ENCODE peak calls at places on chromosomes 1 and 21, in four cellular contexts. O is Peyer's patch; Y is RWPE1; H is effector memory CD4-positive, alpha-beta T cell. G is an unnamed sample.

GRCh38 chr21:26405071-26405470 is 168.0 kb downstream of the CYYR1 start:
- DNase-seq in O (no peak), Y (no peak), H (no peak), G (no peak)

GRCh38 chr1:235369802-235370201 is 2.6 kb downstream of the TBCE start:
- DNase-seq in O (no peak), Y (no peak), H (no peak), G (no peak)

GRCh38 chr1:192810253-192810880 is 1.5 kb downstream of the RGS2 start:
- DNase-seq in O (no peak), Y (no peak), H (no peak), G (no peak)

GRCh38 chr1:80656011-80656627 is 1144.6 kb upstream of the ADGRL2 start:
- DNase-seq in O (no peak), Y (peak; percentile 3), H (no peak), G (no peak)

GRCh38 chr1:162498442-162498785 is 796 bp downstream of the UHMK1 start:
- DNase-seq in O (no peak), Y (no peak), H (no peak), G (no peak)

GRCh38 chr1:154796303-154796892 is 73.7 kb downstream of the KCNN3 start:
- DNase-seq in O (no peak), Y (no peak), H (no peak), G (no peak)

GRCh38 chr1:58162952-58163550 is 383.5 kb downstream of the OMA1 start:
- DNase-seq in O (no peak), Y (peak; percentile 28), H (no peak), G (peak; percentile 18)

GRCh38 chr1:33133478-33134105 is 48.3 kb downstream of the TRIM62 start:
- DNase-seq in O (no peak), Y (no peak), H (no peak), G (no peak)

GRCh38 chr1:33971018-33971710 is 107.3 kb downstream of the HMGB4 start:
- DNase-seq in O (no peak), Y (no peak), H (no peak), G (no peak)

GRCh38 chr1:233215135-233215722 is 80.3 kb downstream of the PCNX2 start:
- DNase-seq in O (no peak), Y (no peak), H (no peak), G (no peak)

GRCh38 chr21:28675265-28676041 is 317.2 kb downstream of the LTN1 start:
- DNase-seq in O (no peak), Y (peak; percentile 24), H (no peak), G (no peak)

GRCh38 chr1:195054217-195054687 is 1554.0 kb downstream of the KCNT2 start:
- DNase-seq in O (no peak), Y (no peak), H (no peak), G (no peak)

GRCh38 chr1:158414651-158415345 is 11.2 kb downstream of the OR10K2 start:
- DNase-seq in O (no peak), Y (no peak), H (no peak), G (no peak)

GRCh38 chr21:42486120-42486519 is 9.9 kb downstream of the RSPH1 start:
- DNase-seq in O (no peak), Y (no peak), H (no peak), G (no peak)

GRCh38 chr1:155932487-155932886 is 1.7 kb downstream of the KHDC4 start:
- DNase-seq in O (no peak), Y (no peak), H (no peak), G (no peak)

GRCh38 chr1:243316366-243316989 is 60.6 kb downstream of the SDCCAG8 start:
- DNase-seq in O (no peak), Y (no peak), H (no peak), G (peak; percentile 76)

GRCh38 chr1:111148376-111148881 is 8.4 kb downstream of the CEPT1 start:
- DNase-seq in O (no peak), Y (no peak), H (no peak), G (no peak)

GRCh38 chr1:164830628-164831027 is 271.6 kb downstream of the PBX1 start:
- DNase-seq in O (no peak), Y (no peak), H (no peak), G (no peak)

GRCh38 chr1:41917835-41918449 is 780 bp downstream of the HIVEP3 start:
- DNase-seq in O (peak; percentile 58), Y (peak; percentile 32), H (no peak), G (no peak)

GRCh38 chr1:145962157-145963102 is 1.9 kb downstream of the ANKRD34A start:
- DNase-seq in O (peak; percentile 67), Y (peak; percentile 52), H (no peak), G (peak; percentile 57)

GRCh38 chr1:54260810-54261209 is 60.8 kb downstream of the MRPL37 start:
- DNase-seq in O (no peak), Y (no peak), H (no peak), G (peak; percentile 46)

GRCh38 chr1:21818661-21819060 is 6.6 kb downstream of the LDLRAD2 start:
- DNase-seq in O (peak; percentile 78), Y (peak; percentile 88), H (no peak), G (no peak)

GRCh38 chr1:184771190-184771691 is 16.6 kb upstream of the EDEM3 start:
- DNase-seq in O (no peak), Y (no peak), H (no peak), G (no peak)

GRCh38 chr1:184028854-184029623 is 8.5 kb downstream of the COLGALT2 start:
- DNase-seq in O (no peak), Y (no peak), H (no peak), G (peak; percentile 42)

GRCh38 chr1:39110882-39111281 is 84.7 kb downstream of the NDUFS5 start:
- DNase-seq in O (no peak), Y (peak; percentile 72), H (no peak), G (no peak)

GRCh38 chr1:199157494-199157893 is 518.7 kb downstream of the PTPRC start:
- DNase-seq in O (no peak), Y (peak; percentile 36), H (no peak), G (no peak)

GRCh38 chr1:35555212-35555584 is 2.0 kb downstream of the KIAA0319L start:
- DNase-seq in O (no peak), Y (no peak), H (no peak), G (no peak)

GRCh38 chr1:19644761-19645543 is 841 bp downstream of the NBL1 start:
- DNase-seq in O (peak; percentile 73), Y (peak; percentile 47), H (no peak), G (no peak)
- H3K27ac ChIP-seq in O (peak overlapping the region; percentile 97), Y (peak overlapping the region; percentile 93), H (peak overlapping the region; percentile 35), G (no peak overlapping the region)

GRCh38 chr1:11691302-11691914 is at the start of gene DRAXIN:
- DNase-seq in O (no peak), Y (no peak), H (no peak), G (no peak)

GRCh38 chr1:11691928-11692711 is 610 bp downstream of the DRAXIN start:
- DNase-seq in O (no peak), Y (no peak), H (no peak), G (no peak)

GRCh38 chr1:11692899-11693590 is 1.5 kb downstream of the DRAXIN start:
- DNase-seq in O (no peak), Y (peak; percentile 91), H (peak; percentile 33), G (no peak)

GRCh38 chr1:11690132-11690668 is 1.3 kb upstream of the DRAXIN start:
- DNase-seq in O (no peak), Y (no peak), H (no peak), G (no peak)

GRCh38 chr1:11690669-11691301 is 725 bp upstream of the DRAXIN start:
- DNase-seq in O (no peak), Y (no peak), H (no peak), G (no peak)
- H3K27ac ChIP-seq in O (no peak overlapping the region), Y (no peak overlapping the region), H (no peak overlapping the region), G (no peak overlapping the region)

DNA sequence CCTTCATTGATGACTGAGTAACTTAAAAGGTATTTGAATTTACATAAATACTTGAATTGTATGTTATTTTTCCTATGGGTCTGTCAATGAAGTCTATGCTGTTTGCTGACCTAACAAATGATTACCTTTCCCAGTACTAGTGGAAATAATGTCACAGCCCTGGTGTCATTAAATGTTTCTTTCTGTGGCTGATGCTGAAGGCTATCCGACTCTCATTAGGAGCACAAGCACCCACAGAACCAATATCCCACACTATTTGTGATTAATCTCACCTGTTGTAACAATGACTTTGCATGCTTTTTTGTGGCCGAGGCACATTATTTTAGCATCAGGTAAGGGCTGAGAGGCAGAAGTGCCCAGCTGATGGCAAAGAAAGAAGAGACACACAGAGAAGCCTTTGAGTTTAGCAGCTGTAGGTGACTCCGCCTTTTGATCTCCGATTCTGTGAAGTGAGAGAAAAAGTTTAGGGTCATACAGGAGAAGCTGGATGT is 25.8 kb upstream of the TRIM45 start:
- DNase-seq in O (no peak), Y (no peak), H (no peak), G (no peak)
- H3K27ac ChIP-seq in O (no peak overlapping the region), Y (no peak overlapping the region), H (no peak overlapping the region), G (no peak overlapping the region)

DNA sequence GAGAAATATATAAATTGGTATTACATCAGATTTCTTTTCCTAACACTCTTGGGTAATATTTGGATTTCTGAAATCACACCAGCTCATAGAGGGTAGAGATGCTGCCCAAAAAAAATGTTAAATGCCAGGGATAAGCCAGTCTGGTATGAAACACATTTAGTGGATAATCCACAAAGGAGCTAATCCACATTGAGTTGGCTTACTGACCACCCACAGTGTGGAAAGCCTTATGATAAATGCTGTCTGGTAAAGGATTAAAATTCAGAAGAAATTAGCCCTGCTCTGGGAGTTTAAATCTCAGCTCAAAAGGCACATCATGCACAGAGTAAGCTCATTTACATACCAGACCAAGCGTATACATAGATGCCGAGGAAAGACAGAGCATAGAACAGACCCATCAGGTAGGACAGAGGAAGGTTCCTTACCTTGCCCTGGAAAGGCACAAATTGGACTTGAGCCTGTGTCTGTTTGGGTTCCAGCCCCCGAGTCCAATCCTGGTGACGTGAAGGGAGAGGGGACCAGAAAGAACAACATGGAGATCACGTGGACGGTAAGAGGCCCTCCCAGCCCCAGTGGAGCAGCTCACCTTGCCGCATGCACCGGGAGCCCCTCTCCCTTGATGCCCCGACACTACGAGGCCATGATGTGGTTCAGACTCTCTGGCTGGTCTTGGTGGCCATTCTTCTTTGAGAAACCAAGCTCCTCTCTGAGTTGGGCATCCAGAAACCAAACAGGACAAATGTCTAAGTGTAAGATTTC is 62.9 kb upstream of the CNTN2 start:
- DNase-seq in O (no peak), Y (no peak), H (no peak), G (no peak)
- H3K27ac ChIP-seq in O (no peak overlapping the region), Y (no peak overlapping the region), H (no peak overlapping the region), G (no peak overlapping the region)

G was measured in caudate nucleus.